ENCODE peak calls at places on chromosomes 1 and 21, in four cellular contexts. C is IMR-90, Q is H1, R is H9. E is an unnamed sample.

GRCh38 chr1:204544321-204544720 is 28.1 kb downstream of the MDM4 start:
- DNase-seq in C (peak), Q (no peak), R (no peak), E (no peak)

GRCh38 chr1:185426761-185427698 is 110.0 kb upstream of the IVNS1ABP start:
- DNase-seq in C (no peak), Q (no peak), R (no peak), E (no peak)

GRCh38 chr1:67274623-67275325 is 32.9 kb upstream of the IL12RB2 start:
- DNase-seq in C (no peak), Q (no peak), R (no peak), E (no peak)

GRCh38 chr21:34536311-34536710 is 24.3 kb upstream of the KCNE1 start:
- DNase-seq in C (no peak), Q (no peak), R (no peak), E (peak)

GRCh38 chr1:54359393-54360162 is 46.6 kb downstream of the SSBP3 start:
- DNase-seq in C (no peak), Q (no peak), R (no peak), E (no peak)

GRCh38 chr1:90919900-90920299 is 101.9 kb downstream of the ZNF644 start:
- DNase-seq in C (peak), Q (no peak), R (no peak), E (no peak)

GRCh38 chr1:17575786-17576584 is 36.5 kb downstream of the ARHGEF10L start:
- DNase-seq in C (no peak), Q (no peak), R (no peak), E (no peak)

GRCh38 chr1:21896652-21897532 is 40.2 kb downstream of the HSPG2 start:
- DNase-seq in C (no peak), Q (no peak), R (no peak), E (peak)

GRCh38 chr1:3695326-3696217 is 43.3 kb downstream of the TP73 start:
- DNase-seq in C (peak), Q (no peak), R (peak), E (peak)

GRCh38 chr1:186340772-186341171 is 34.3 kb downstream of the TPR start:
- DNase-seq in C (no peak), Q (no peak), R (no peak), E (no peak)

GRCh38 chr1:165152727-165153126 is 203.8 kb downstream of the LMX1A start:
- DNase-seq in C (no peak), Q (no peak), R (peak), E (peak)

GRCh38 chr1:24157921-24158481 is 15.1 kb upstream of the IL22RA1 start:
- DNase-seq in C (no peak), Q (no peak), R (no peak), E (peak)

GRCh38 chr1:209926045-209926444 is 12.0 kb upstream of the SYT14 start:
- DNase-seq in C (peak), Q (no peak), R (no peak), E (no peak)

GRCh38 chr1:203129501-203130231 is 2.1 kb downstream of the ADORA1 start:
- DNase-seq in C (no peak), Q (no peak), R (peak), E (no peak)

GRCh38 chr1:43818691-43819090 is 111.4 kb downstream of the ST3GAL3 start:
- DNase-seq in C (no peak), Q (no peak), R (no peak), E (no peak)

GRCh38 chr1:185155600-185156320 is 993 bp downstream of the TRMT1L start:
- DNase-seq in C (peak), Q (no peak), R (no peak), E (no peak)

GRCh38 chr1:171984262-171984661 is 143.0 kb downstream of the DNM3 start:
- DNase-seq in C (no peak), Q (no peak), R (no peak), E (no peak)

GRCh38 chr1:166907051-166907450 is 31.0 kb upstream of the TADA1 start:
- DNase-seq in C (no peak), Q (no peak), R (no peak), E (no peak)

GRCh38 chr1:53334312-53334711 is 6.4 kb upstream of the LRP8 start:
- DNase-seq in C (no peak), Q (no peak), R (peak), E (no peak)

GRCh38 chr1:27959792-27960603 is at the start of gene XKR8:
- DNase-seq in C (peak), Q (peak), R (peak), E (peak)

DNA sequence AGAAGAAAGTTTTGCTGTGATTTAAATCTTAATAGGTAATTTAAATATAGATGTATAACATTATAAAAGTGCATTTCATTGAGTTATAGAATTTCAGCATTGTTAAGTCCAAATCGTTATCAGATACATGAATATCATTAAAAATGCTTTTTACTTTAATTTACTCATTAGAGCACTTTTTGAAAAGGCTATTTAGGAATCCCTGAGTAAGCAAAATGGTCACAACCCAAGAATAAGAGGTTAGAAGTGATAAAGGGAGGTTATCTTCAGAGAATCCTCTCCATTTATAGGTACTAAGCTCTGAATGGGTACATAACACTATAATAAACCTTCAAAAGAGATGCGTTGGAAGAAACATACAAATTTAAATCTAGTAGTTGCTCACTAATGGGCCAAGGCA is 130.7 kb downstream of the SLC30A10 start:
- DNase-seq in C (no peak), Q (no peak), R (no peak), E (no peak)
- H3K9ac ChIP-seq in C (no peak), Q (no peak), R (no peak), E (no peak)

DNA sequence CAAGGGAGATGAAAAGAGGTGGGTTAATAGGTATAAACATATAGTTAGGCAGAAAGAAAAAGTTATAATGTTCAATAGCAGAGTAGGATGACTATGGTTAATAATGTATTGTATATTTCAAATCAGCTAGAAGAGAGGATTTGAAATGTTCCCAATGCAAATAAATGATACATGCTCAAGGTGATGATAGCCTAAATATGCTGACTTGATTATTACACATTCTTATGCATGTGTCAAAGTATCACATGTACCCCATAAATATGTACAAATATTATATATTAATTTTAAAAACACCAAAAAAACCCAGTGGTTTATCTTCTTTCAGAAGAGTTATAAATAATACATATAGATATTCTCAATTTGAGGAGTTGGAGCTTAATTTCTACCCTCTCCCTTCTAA is 38.3 kb upstream of the ZSWIM5 start:
- DNase-seq in C (no peak), Q (no peak), R (no peak), E (no peak)
- H2BK15ac ChIP-seq in C (no peak), Q (no peak), R (no peak), E (no peak)

GRCh38 chr21:25331286-25331685 is 276.0 kb downstream of the MRPL39 start:
- DNase-seq in C (no peak), Q (no peak), R (no peak), E (no peak)
- H4K5ac ChIP-seq in C (no peak), Q (no peak), R (no peak), E (no peak)

GRCh38 chr1:32998009-32998555 is 33.5 kb upstream of the RNF19B start:
- DNase-seq in C (no peak), Q (no peak), R (no peak), E (no peak)

GRCh38 chr1:33000427-33001026 is 35.9 kb upstream of the RNF19B start:
- DNase-seq in C (no peak), Q (no peak), R (no peak), E (no peak)

GRCh38 chr1:32998997-32999396 is 34.4 kb upstream of the RNF19B start:
- DNase-seq in C (no peak), Q (no peak), R (no peak), E (no peak)

GRCh38 chr1:33001282-33001681 is 35.4 kb downstream of the AK2 start:
- DNase-seq in C (no peak), Q (no peak), R (no peak), E (no peak)

GRCh38 chr1:32997381-32997891 is 32.8 kb upstream of the RNF19B start:
- DNase-seq in C (peak), Q (no peak), R (no peak), E (no peak)
- H3K9ac ChIP-seq in C (no peak), Q (no peak), R (no peak), E (no peak)

GRCh38 chr1:116895073-116895472 is 14.6 kb upstream of the PTGFRN start:
- DNase-seq in C (no peak), Q (no peak), R (no peak), E (no peak)
- H2BK15ac ChIP-seq in C (no peak), Q (no peak), R (no peak), E (no peak)

GRCh38 chr1:36482724-36483388 is at the start of gene CSF3R:
- DNase-seq in C (no peak), Q (no peak), R (no peak), E (no peak)

GRCh38 chr1:36484099-36484498 is 1.4 kb upstream of the CSF3R start:
- DNase-seq in C (no peak), Q (no peak), R (no peak), E (no peak)

GRCh38 chr1:36487906-36488305 is 5.2 kb upstream of the CSF3R start:
- DNase-seq in C (no peak), Q (no peak), R (no peak), E (no peak)

GRCh38 chr1:36486436-36487335 is 4.0 kb upstream of the CSF3R start:
- DNase-seq in C (no peak), Q (no peak), R (no peak), E (no peak)

DNA sequence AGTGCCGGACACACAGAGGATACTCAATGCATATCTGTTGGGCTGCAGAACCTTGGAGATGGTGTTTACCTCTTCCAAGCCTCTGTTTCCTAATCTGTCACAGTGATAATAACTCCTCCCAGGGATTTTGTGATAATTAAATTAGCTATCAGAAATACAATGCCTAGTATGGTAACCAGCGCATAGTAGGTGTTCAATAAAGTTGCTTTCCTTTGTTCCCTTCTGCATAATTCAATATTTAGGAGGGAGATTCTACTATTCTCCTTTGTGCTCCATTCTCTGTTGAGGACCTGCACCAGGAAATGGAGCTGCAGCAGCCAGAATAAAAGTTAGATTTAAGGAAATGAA is 3.3 kb upstream of the CSF3R start:
- DNase-seq in C (no peak), Q (no peak), R (no peak), E (no peak)
- H4K5ac ChIP-seq in C (no peak), Q (no peak), R (no peak), E (no peak)

DNA sequence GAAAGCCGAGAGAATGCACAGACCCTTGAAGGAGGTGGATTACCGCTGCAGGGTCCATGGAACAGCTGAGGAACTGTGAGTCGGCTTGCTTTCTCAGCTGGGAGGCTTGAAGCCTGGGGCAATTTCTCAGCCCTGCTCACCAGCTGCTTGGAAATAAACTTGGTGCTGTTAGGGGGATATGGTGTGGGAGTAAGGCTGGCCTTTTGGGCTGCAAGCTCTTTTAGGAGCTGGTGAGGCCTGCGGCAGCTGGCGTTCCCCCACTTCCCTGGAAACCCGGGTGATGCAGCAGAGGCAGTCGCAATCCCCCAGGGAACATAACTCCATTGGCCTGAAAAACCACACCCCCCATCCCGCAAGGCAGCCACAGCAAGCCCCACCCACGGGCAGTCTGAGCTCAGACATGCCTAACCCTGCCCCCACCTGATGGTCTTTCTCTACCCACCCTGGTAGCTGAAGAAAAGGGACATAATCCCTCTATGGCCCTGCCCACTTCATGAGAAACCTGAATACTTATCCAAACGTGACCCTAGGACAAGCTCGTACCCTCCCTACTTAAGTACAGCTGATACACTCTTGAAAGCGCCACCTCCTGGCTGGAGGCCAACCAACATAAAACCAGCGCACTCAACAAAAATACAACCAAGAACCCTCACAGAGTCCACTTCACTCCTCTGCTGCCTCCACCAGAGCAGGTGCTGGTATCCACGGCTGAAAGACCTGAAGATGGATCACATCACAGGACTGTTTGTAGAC is 1995.8 kb downstream of the NCAM2 start:
- DNase-seq in C (no peak), Q (no peak), R (peak), E (no peak)
- H3K9ac ChIP-seq in C (no peak), Q (no peak), R (no peak), E (no peak)

DNA sequence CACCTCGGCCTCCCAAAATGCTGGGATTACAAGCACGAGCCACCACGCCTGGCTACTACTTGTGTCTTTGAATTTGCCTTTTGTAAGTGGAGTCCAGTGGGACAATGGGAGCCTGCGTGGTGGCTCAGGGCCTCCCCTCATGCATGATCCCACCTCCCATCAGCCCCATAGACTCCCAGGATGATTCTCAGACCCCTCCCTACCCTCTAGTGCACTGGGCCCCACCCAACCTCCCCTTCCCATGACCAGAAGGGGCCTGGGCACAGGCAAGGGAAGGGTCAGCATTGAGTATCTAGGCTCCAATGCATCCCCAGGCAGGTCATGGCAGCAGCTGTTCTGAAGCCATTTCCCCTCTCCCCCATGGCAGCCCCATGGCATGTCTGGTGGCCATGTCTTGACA is 18.7 kb downstream of the NEK2 start:
- DNase-seq in C (no peak), Q (no peak), R (no peak), E (no peak)
- H2BK15ac ChIP-seq in C (no peak), Q (no peak), R (no peak), E (no peak)

DNA sequence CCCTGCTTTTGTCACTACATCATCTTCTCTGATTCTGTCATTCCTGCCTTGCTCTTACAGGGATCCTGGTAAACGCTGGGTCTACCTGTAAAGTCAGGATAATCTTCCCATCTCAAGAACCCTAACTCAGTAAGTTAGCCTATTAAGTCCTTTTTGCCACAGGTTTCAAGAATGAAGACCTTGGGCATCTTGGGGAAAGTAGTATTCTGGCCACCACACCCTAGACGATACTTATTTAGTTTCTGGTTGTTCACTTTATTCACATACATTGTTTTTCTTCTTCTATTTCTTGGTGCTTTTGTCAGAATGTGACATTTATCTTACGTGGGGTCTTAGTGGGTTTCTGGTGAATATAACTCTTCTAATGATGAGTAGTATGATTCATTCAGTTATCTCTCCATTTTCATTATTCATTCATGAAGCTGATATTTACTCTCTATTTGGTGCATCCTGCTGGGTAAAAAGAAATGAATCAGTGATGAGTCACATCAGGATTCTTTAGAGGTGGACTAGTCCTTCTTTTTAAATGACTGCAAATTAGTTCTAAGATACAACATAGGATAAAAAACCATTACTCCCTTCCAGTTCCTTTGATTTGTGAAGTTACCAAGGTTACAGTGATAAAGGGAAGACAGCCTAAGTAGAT is 514.4 kb upstream of the B3GALT2 start:
- DNase-seq in C (peak), Q (no peak), R (no peak), E (peak)
- H4K5ac ChIP-seq in C (no peak), Q (no peak), R (no peak), E (no peak)